ENCODE peak calls at places on chromosomes 3 and 15, in four cellular contexts. One of them, this sample, is unnamed.

GRCh38 chr3:129596194-129597086 is 10.0 kb downstream of the PLXND1 start:
- DNase-seq in SK-N-SH: peak
- DNase-seq in HCT116: no peak
- DNase-seq in HepG2: peak
- DNase-seq in this sample: peak

GRCh38 chr3:27253831-27254230 is 115.4 kb downstream of the NEK10 start:
- DNase-seq in HepG2: peak
- DNase-seq in SK-N-SH: peak
- DNase-seq in HCT116: peak
- DNase-seq in this sample: no peak

GRCh38 chr15:58575045-58575786 is 143.4 kb downstream of the LIPC start:
- DNase-seq in SK-N-SH: no peak
- DNase-seq in HepG2: peak
- DNase-seq in HCT116: no peak
- DNase-seq in this sample: no peak

GRCh38 chr3:53227993-53228885 is 27.6 kb downstream of the TKT start:
- DNase-seq in SK-N-SH: peak
- DNase-seq in HCT116: no peak
- DNase-seq in HepG2: no peak
- DNase-seq in this sample: no peak

GRCh38 chr15:82554857-82555256 is 14.6 kb upstream of the RPS17 start:
- DNase-seq in SK-N-SH: no peak
- DNase-seq in HCT116: no peak
- DNase-seq in HepG2: no peak
- DNase-seq in this sample: no peak

GRCh38 chr15:86444527-86444926 is 364.9 kb downstream of the AGBL1 start:
- DNase-seq in SK-N-SH: no peak
- DNase-seq in HepG2: no peak
- DNase-seq in HCT116: no peak
- DNase-seq in this sample: no peak

GRCh38 chr15:75840659-75841058 is 2.6 kb upstream of the UBE2Q2 start:
- DNase-seq in HCT116: no peak
- DNase-seq in HepG2: no peak
- DNase-seq in SK-N-SH: peak
- DNase-seq in this sample: no peak

GRCh38 chr15:36372968-36373367 is 206.5 kb upstream of the CDIN1 start:
- DNase-seq in HCT116: no peak
- DNase-seq in HepG2: no peak
- DNase-seq in SK-N-SH: no peak
- DNase-seq in this sample: no peak

GRCh38 chr3:85342915-85343314 is 384.1 kb downstream of the CADM2 start:
- DNase-seq in SK-N-SH: peak
- DNase-seq in HCT116: no peak
- DNase-seq in HepG2: peak
- DNase-seq in this sample: no peak

GRCh38 chr3:14884665-14885064 is 62.7 kb upstream of the NR2C2 start:
- DNase-seq in SK-N-SH: no peak
- DNase-seq in HCT116: no peak
- DNase-seq in HepG2: no peak
- DNase-seq in this sample: no peak

GRCh38 chr3:38985981-38986380 is 65.8 kb downstream of the SCN11A start:
- DNase-seq in HCT116: no peak
- DNase-seq in HepG2: no peak
- DNase-seq in SK-N-SH: no peak
- DNase-seq in this sample: no peak

GRCh38 chr3:64599651-64600050 is 88.1 kb downstream of the ADAMTS9 start:
- DNase-seq in SK-N-SH: peak
- DNase-seq in HepG2: no peak
- DNase-seq in HCT116: no peak
- DNase-seq in this sample: no peak

GRCh38 chr3:184366619-184367321 is 5.3 kb downstream of the POLR2H start:
- DNase-seq in SK-N-SH: no peak
- DNase-seq in HCT116: no peak
- DNase-seq in HepG2: peak
- DNase-seq in this sample: no peak

GRCh38 chr15:98124576-98124975 is 164.1 kb downstream of the ARRDC4 start:
- DNase-seq in HepG2: no peak
- DNase-seq in SK-N-SH: no peak
- DNase-seq in HCT116: no peak
- DNase-seq in this sample: no peak
- TF ChIP-seq ELF1 in HepG2: no peak
- TF ChIP-seq ELF1 in SK-N-SH: no peak
- TF ChIP-seq ELF1 in HCT116: no peak
- TF ChIP-seq ELF1 in this sample: no peak

GRCh38 chr3:187831125-187832051 is 86.1 kb upstream of the BCL6 start:
- DNase-seq in SK-N-SH: no peak
- DNase-seq in HepG2: no peak
- DNase-seq in HCT116: no peak
- DNase-seq in this sample: no peak

GRCh38 chr3:187832202-187832601 is 86.9 kb upstream of the BCL6 start:
- DNase-seq in HepG2: no peak
- DNase-seq in HCT116: no peak
- DNase-seq in SK-N-SH: no peak
- DNase-seq in this sample: no peak

GRCh38 chr3:187830181-187830580 is 84.9 kb upstream of the BCL6 start:
- DNase-seq in HepG2: no peak
- DNase-seq in SK-N-SH: no peak
- DNase-seq in HCT116: no peak
- DNase-seq in this sample: no peak

GRCh38 chr3:187827723-187828122 is 82.5 kb upstream of the BCL6 start:
- DNase-seq in HepG2: no peak
- DNase-seq in SK-N-SH: no peak
- DNase-seq in HCT116: no peak
- DNase-seq in this sample: no peak

GRCh38 chr3:187828571-187829452 is 83.5 kb upstream of the BCL6 start:
- DNase-seq in HCT116: no peak
- DNase-seq in HepG2: peak
- DNase-seq in SK-N-SH: no peak
- DNase-seq in this sample: no peak
- TF ChIP-seq ELF1 in HCT116: no peak
- TF ChIP-seq ELF1 in HepG2: peak
- TF ChIP-seq ELF1 in SK-N-SH: no peak
- TF ChIP-seq ELF1 in this sample: no peak

DNA sequence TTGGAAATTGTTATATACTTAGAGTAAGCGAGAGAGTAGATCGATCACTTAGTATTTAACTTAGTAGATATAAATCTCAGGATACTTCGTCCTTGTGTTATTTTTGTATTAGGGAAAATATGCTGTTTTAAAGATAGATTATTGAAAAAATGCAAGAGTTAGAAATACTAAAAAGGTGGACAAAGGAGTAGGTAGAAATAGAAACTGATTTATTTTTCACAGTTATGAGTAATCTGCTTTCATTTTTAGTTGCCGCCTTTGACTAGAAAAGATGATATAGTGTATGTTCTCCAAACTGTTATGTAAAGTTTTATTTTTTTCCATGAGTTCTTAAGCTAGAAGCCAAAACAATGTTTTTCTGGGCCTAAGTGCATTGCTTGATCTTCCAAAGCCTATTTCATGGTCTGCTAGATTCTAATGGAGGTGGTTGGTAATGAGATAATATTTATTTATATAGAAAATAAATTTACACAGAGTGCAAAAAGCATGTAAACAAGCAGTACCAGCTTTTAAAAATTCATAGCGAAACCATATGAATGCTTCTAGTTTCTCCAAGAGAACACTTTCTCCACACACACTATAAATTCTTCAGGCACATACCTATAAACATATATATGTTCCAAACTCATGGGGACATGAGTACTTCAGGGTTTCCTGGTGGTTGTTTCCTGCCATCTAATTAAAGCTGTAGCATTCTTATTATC is 61.1 kb downstream of the DIPK2A start:
- DNase-seq in HepG2: no peak
- DNase-seq in HCT116: no peak
- DNase-seq in SK-N-SH: no peak
- DNase-seq in this sample: no peak
- TF ChIP-seq ELF1 in HepG2: no peak
- TF ChIP-seq ELF1 in HCT116: no peak
- TF ChIP-seq ELF1 in SK-N-SH: no peak
- TF ChIP-seq ELF1 in this sample: no peak

GRCh38 chr15:99250001-99250400 is 620 bp upstream of the TTC23 start:
- DNase-seq in HepG2: no peak
- DNase-seq in HCT116: no peak
- DNase-seq in SK-N-SH: no peak
- DNase-seq in this sample: no peak
- TF ChIP-seq ELF1 in HepG2: no peak
- TF ChIP-seq ELF1 in HCT116: no peak
- TF ChIP-seq ELF1 in SK-N-SH: no peak
- TF ChIP-seq ELF1 in this sample: no peak

DNA sequence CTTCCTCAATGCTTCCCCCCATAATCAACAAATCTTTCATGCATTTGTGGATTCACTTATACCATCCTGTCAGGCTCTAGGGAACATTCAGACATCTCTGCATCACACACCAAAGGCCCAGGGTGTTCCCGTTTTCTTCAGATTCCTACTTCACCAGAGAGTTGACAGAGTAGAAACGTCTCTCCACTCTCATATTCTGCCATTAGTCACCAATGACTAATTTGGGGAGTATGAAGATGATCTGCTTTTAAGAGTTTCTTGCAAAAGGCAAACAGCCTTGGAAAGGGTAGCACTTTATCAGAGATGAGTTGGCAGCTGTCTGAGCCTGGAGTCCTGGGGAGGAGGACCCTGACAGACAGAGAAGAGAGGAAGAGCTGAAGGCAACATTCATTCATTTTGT is 55.8 kb upstream of the DGKG start:
- DNase-seq in HCT116: no peak
- DNase-seq in SK-N-SH: no peak
- DNase-seq in HepG2: no peak
- DNase-seq in this sample: no peak
- TF ChIP-seq ELF1 in HCT116: no peak
- TF ChIP-seq ELF1 in SK-N-SH: no peak
- TF ChIP-seq ELF1 in HepG2: no peak
- TF ChIP-seq ELF1 in this sample: no peak

DNA sequence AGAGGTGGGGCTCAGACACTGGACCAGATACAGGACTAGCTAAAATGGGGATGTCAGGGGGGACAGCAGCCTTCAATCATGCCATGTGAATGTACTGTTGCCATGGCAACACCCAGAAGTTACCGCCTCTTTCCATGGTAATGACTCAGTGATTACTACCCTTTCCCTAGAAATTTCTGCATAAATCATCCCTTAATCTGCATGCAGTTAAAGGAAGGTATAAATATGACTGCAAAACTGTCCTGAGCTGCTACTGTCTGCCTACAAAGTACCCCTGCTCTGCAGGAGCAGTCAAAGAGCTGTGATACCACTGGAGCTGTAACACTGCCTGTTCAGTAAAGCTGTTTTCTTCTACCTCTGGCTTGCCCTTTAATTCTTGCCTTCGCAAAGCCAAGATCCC is 168.2 kb downstream of the PEAK1 start:
- DNase-seq in HCT116: no peak
- DNase-seq in SK-N-SH: peak
- DNase-seq in HepG2: no peak
- DNase-seq in this sample: peak
- TF ChIP-seq ELF1 in HCT116: no peak
- TF ChIP-seq ELF1 in SK-N-SH: no peak
- TF ChIP-seq ELF1 in HepG2: no peak
- TF ChIP-seq ELF1 in this sample: no peak

DNA sequence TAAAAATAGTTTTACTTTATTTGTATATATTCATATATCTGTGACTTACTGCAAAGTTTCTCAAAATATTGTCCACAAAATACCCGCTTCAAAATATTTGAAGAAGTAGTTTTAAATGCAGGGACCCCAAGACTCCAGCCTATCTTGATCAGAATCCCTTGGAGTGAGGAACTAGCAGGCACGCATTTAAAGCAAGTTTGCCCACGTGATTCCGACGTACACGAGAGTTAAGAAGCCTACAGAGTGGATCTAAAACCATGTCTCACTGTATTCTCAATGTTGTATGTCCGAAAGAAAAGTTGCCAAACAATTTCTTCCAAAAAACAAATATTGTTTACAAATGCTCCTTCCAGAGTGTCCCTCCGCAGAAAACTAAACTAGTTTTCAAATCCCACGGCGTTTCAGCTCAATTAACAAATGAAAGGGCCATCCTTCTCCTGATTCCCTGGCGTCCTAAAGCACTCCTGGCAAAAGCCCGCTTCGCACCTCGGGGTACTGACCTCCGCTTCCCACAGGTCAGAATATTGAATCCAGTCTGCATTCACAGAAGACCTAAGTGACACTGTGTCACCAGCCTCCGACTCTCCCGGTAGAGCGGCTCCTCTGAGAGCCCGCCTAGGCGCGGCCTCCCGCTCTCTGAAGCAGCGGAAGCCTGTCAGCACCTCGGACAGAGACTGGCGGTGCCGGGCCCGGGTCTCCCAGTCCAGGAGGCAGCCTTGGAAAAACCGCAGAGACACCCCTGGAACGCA is 1.5 kb downstream of the GABRB3 start:
- DNase-seq in HepG2: peak
- DNase-seq in SK-N-SH: peak
- DNase-seq in HCT116: no peak
- DNase-seq in this sample: no peak
- TF ChIP-seq ELF1 in HepG2: no peak
- TF ChIP-seq ELF1 in SK-N-SH: no peak
- TF ChIP-seq ELF1 in HCT116: no peak
- TF ChIP-seq ELF1 in this sample: no peak

GRCh38 chr15:41637086-41637485 is 23.1 kb upstream of the MGA start:
- DNase-seq in SK-N-SH: no peak
- DNase-seq in HCT116: no peak
- DNase-seq in HepG2: no peak
- DNase-seq in this sample: no peak

DNA sequence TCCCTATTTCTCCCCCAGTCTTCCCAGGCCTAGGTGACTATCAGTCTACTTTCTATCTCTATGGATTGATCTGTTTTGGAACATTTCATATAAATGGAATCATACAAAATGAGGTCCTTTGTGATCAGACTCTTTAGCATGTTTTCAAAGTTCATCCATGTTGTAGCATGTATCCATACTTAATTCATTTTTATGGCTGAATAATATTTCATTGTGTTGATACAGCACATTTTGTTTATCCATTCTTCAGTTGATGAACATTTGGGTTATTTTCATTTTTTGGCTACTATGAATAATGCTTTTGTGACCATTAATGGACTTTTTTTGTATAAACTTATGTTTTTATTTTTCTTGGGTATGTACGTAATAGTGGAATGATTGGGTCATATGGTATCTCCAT is 19.2 kb upstream of the MGA start:
- DNase-seq in SK-N-SH: no peak
- DNase-seq in HCT116: no peak
- DNase-seq in HepG2: no peak
- DNase-seq in this sample: no peak
- TF ChIP-seq ELF1 in SK-N-SH: no peak
- TF ChIP-seq ELF1 in HCT116: no peak
- TF ChIP-seq ELF1 in HepG2: no peak
- TF ChIP-seq ELF1 in this sample: no peak

This sample was measured in K562.